ENCODE peak calls at places on chromosomes 6 and 20, in five cellular contexts. N is lower leg skin, T is right cardiac atrium, D is activated T-cell treated with anti-CD3 and anti-CD28 coated beads for 24 hours, O is T-helper 1 cell. Q is an unnamed sample.

GRCh38 chr6:43383021-43383667 is 13.7 kb upstream of the ZNF318 start:
- DNase-seq in N (no peak), T (no peak), D (no peak), O (no peak), Q (no peak)

GRCh38 chr6:148608211-148608951 is 138.4 kb upstream of the UST start:
- DNase-seq in N (no peak), T (no peak), D (no peak), O (no peak), Q (no peak)

GRCh38 chr6:34132486-34133185 is 13.3 kb downstream of the GRM4 start:
- DNase-seq in N (no peak), T (no peak), D (no peak), O (no peak), Q (peak)

GRCh38 chr6:24935753-24936152 is at the start of gene RIPOR2:
- DNase-seq in N (no peak), T (peak), D (peak), O (peak), Q (peak)

GRCh38 chr6:119881416-119881815 is 531.9 kb upstream of the MAN1A1 start:
- DNase-seq in N (no peak), T (no peak), D (no peak), O (no peak), Q (no peak)

GRCh38 chr6:37614059-37614940 is 83.4 kb downstream of the MDGA1 start:
- DNase-seq in N (no peak), T (no peak), D (no peak), O (no peak), Q (no peak)

GRCh38 chr6:69421270-69421669 is 375.5 kb downstream of the LMBRD1 start:
- DNase-seq in N (no peak), T (no peak), D (no peak), O (no peak), Q (no peak)

GRCh38 chr6:55953384-55953783 is 78.0 kb upstream of the BMP5 start:
- DNase-seq in N (no peak), T (no peak), D (no peak), O (no peak), Q (no peak)

GRCh38 chr20:62052336-62052841 is 13.3 kb downstream of the TAF4 start:
- DNase-seq in N (no peak), T (no peak), D (no peak), O (no peak), Q (no peak)

GRCh38 chr20:46215913-46216707 is 92.2 kb downstream of the CDH22 start:
- DNase-seq in N (no peak), T (peak), D (no peak), O (no peak), Q (no peak)

GRCh38 chr20:5002077-5002413 is 735 bp upstream of the SLC23A2 start:
- DNase-seq in N (no peak), T (no peak), D (no peak), O (no peak), Q (peak)

GRCh38 chr6:149443411-149444181 is 41.2 kb downstream of the ZC3H12D start:
- DNase-seq in N (peak), T (no peak), D (no peak), O (no peak), Q (no peak)

GRCh38 chr6:169075211-169075621 is 178.4 kb downstream of the THBS2 start:
- DNase-seq in N (no peak), T (peak), D (no peak), O (no peak), Q (no peak)

GRCh38 chr20:45325367-45325766 is 17.3 kb upstream of the MATN4 start:
- DNase-seq in N (no peak), T (no peak), D (no peak), O (no peak), Q (no peak)

GRCh38 chr6:5167501-5167900 is 82.4 kb downstream of the PPP1R3G start:
- DNase-seq in N (no peak), T (no peak), D (no peak), O (no peak), Q (no peak)

GRCh38 chr20:63591786-63592355 is 17.8 kb upstream of the HELZ2 start:
- DNase-seq in N (no peak), T (no peak), D (no peak), O (no peak), Q (no peak)

GRCh38 chr20:38649275-38649891 is 47.8 kb downstream of the ARHGAP40 start:
- DNase-seq in N (no peak), T (no peak), D (no peak), O (no peak), Q (no peak)

GRCh38 chr6:168354338-168354737 is 34.8 kb upstream of the DACT2 start:
- DNase-seq in N (peak), T (no peak), D (no peak), O (no peak), Q (no peak)

GRCh38 chr6:27812805-27813626 is 99.2 kb downstream of the OR2B2 start:
- DNase-seq in N (no peak), T (no peak), D (no peak), O (no peak), Q (no peak)